ENCODE peak calls at places on chromosomes 7 and 10, in seven cellular contexts. One of them, this sample, is unnamed.

GRCh38 chr7:2873686-2874551 is 29.8 kb upstream of the GNA12 start:
- DNase-seq in gastrocnemius medialis: no peak
- DNase-seq in HFF-Myc: peak; percentile 91
- DNase-seq in transverse colon: no peak
- DNase-seq in PC-3: peak; percentile 94
- DNase-seq in activated CD8-positive, alpha-beta T cell treated with anti-CD3 and anti-CD28 coated beads for 36 hours: peak; percentile 21
- DNase-seq in body of pancreas: no peak
- DNase-seq in this sample: peak; percentile 51

GRCh38 chr7:87627634-87627994 is 584 bp upstream of the RUNDC3B start:
- DNase-seq in gastrocnemius medialis: no peak
- DNase-seq in HFF-Myc: no peak
- DNase-seq in transverse colon: peak; percentile 18
- DNase-seq in PC-3: no peak
- DNase-seq in activated CD8-positive, alpha-beta T cell treated with anti-CD3 and anti-CD28 coated beads for 36 hours: no peak
- DNase-seq in body of pancreas: no peak
- DNase-seq in this sample: peak; percentile 14

GRCh38 chr10:19256331-19256730 is 207.7 kb downstream of the MALRD1 start:
- DNase-seq in gastrocnemius medialis: no peak
- DNase-seq in HFF-Myc: no peak
- DNase-seq in transverse colon: no peak
- DNase-seq in PC-3: no peak
- DNase-seq in activated CD8-positive, alpha-beta T cell treated with anti-CD3 and anti-CD28 coated beads for 36 hours: no peak
- DNase-seq in body of pancreas: no peak
- DNase-seq in this sample: no peak

GRCh38 chr7:44087914-44088838 is 5.8 kb upstream of the POLM start:
- DNase-seq in gastrocnemius medialis: no peak
- DNase-seq in HFF-Myc: peak; percentile 83
- DNase-seq in transverse colon: no peak
- DNase-seq in PC-3: peak; percentile 52
- DNase-seq in activated CD8-positive, alpha-beta T cell treated with anti-CD3 and anti-CD28 coated beads for 36 hours: no peak
- DNase-seq in body of pancreas: no peak
- DNase-seq in this sample: no peak

GRCh38 chr7:38186593-38187314 is 8.7 kb downstream of the STARD3NL start:
- DNase-seq in gastrocnemius medialis: no peak
- DNase-seq in HFF-Myc: no peak
- DNase-seq in transverse colon: no peak
- DNase-seq in PC-3: no peak
- DNase-seq in activated CD8-positive, alpha-beta T cell treated with anti-CD3 and anti-CD28 coated beads for 36 hours: no peak
- DNase-seq in body of pancreas: no peak
- DNase-seq in this sample: no peak

GRCh38 chr7:29091121-29091601 is 55.2 kb downstream of the CPVL start:
- DNase-seq in gastrocnemius medialis: no peak
- DNase-seq in HFF-Myc: no peak
- DNase-seq in transverse colon: no peak
- DNase-seq in PC-3: no peak
- DNase-seq in activated CD8-positive, alpha-beta T cell treated with anti-CD3 and anti-CD28 coated beads for 36 hours: peak; percentile 6
- DNase-seq in body of pancreas: no peak
- DNase-seq in this sample: no peak

GRCh38 chr7:69364814-69365587 is 233.3 kb upstream of the AUTS2 start:
- DNase-seq in gastrocnemius medialis: no peak
- DNase-seq in HFF-Myc: no peak
- DNase-seq in transverse colon: no peak
- DNase-seq in PC-3: no peak
- DNase-seq in activated CD8-positive, alpha-beta T cell treated with anti-CD3 and anti-CD28 coated beads for 36 hours: no peak
- DNase-seq in body of pancreas: no peak
- DNase-seq in this sample: no peak

GRCh38 chr7:45258533-45259226 is 101.1 kb downstream of the RAMP3 start:
- DNase-seq in gastrocnemius medialis: no peak
- DNase-seq in HFF-Myc: no peak
- DNase-seq in transverse colon: no peak
- DNase-seq in PC-3: no peak
- DNase-seq in activated CD8-positive, alpha-beta T cell treated with anti-CD3 and anti-CD28 coated beads for 36 hours: no peak
- DNase-seq in body of pancreas: no peak
- DNase-seq in this sample: no peak

GRCh38 chr10:128577958-128578750 is 451.9 kb upstream of the MKI67 start:
- DNase-seq in gastrocnemius medialis: no peak
- DNase-seq in HFF-Myc: no peak
- DNase-seq in transverse colon: no peak
- DNase-seq in PC-3: no peak
- DNase-seq in activated CD8-positive, alpha-beta T cell treated with anti-CD3 and anti-CD28 coated beads for 36 hours: no peak
- DNase-seq in body of pancreas: no peak
- DNase-seq in this sample: no peak

GRCh38 chr10:2760736-2761135 is 306.6 kb upstream of the PFKP start:
- DNase-seq in gastrocnemius medialis: no peak
- DNase-seq in HFF-Myc: no peak
- DNase-seq in transverse colon: no peak
- DNase-seq in PC-3: no peak
- DNase-seq in activated CD8-positive, alpha-beta T cell treated with anti-CD3 and anti-CD28 coated beads for 36 hours: no peak
- DNase-seq in body of pancreas: no peak
- DNase-seq in this sample: no peak

GRCh38 chr7:7761340-7761973 is 43.0 kb upstream of the RPA3 start:
- DNase-seq in gastrocnemius medialis: no peak
- DNase-seq in HFF-Myc: peak; percentile 35
- DNase-seq in transverse colon: no peak
- DNase-seq in PC-3: peak; percentile 73
- DNase-seq in activated CD8-positive, alpha-beta T cell treated with anti-CD3 and anti-CD28 coated beads for 36 hours: no peak
- DNase-seq in body of pancreas: no peak
- DNase-seq in this sample: no peak

GRCh38 chr10:128173383-128173782 is 47.2 kb upstream of the MKI67 start:
- DNase-seq in gastrocnemius medialis: no peak
- DNase-seq in HFF-Myc: no peak
- DNase-seq in transverse colon: no peak
- DNase-seq in PC-3: peak; percentile 48
- DNase-seq in activated CD8-positive, alpha-beta T cell treated with anti-CD3 and anti-CD28 coated beads for 36 hours: no peak
- DNase-seq in body of pancreas: no peak
- DNase-seq in this sample: peak; percentile 11

GRCh38 chr7:48759431-48760080 is 164.8 kb upstream of the CDC14C start:
- DNase-seq in gastrocnemius medialis: no peak
- DNase-seq in HFF-Myc: no peak
- DNase-seq in transverse colon: no peak
- DNase-seq in PC-3: no peak
- DNase-seq in activated CD8-positive, alpha-beta T cell treated with anti-CD3 and anti-CD28 coated beads for 36 hours: no peak
- DNase-seq in body of pancreas: no peak
- DNase-seq in this sample: no peak

GRCh38 chr10:22230331-22230833 is 12.6 kb upstream of the EBLN1 start:
- DNase-seq in gastrocnemius medialis: no peak
- DNase-seq in HFF-Myc: peak; percentile 31
- DNase-seq in transverse colon: no peak
- DNase-seq in PC-3: peak; percentile 73
- DNase-seq in activated CD8-positive, alpha-beta T cell treated with anti-CD3 and anti-CD28 coated beads for 36 hours: peak; percentile 62
- DNase-seq in body of pancreas: no peak
- DNase-seq in this sample: peak; percentile 11

GRCh38 chr10:18980084-18980629 is 68.4 kb upstream of the MALRD1 start:
- DNase-seq in gastrocnemius medialis: no peak
- DNase-seq in HFF-Myc: no peak
- DNase-seq in transverse colon: no peak
- DNase-seq in PC-3: no peak
- DNase-seq in activated CD8-positive, alpha-beta T cell treated with anti-CD3 and anti-CD28 coated beads for 36 hours: no peak
- DNase-seq in body of pancreas: no peak
- DNase-seq in this sample: no peak

GRCh38 chr10:114868801-114869200 is 47.2 kb downstream of the FHIP2A start:
- DNase-seq in gastrocnemius medialis: no peak
- DNase-seq in HFF-Myc: no peak
- DNase-seq in transverse colon: no peak
- DNase-seq in PC-3: peak; percentile 53
- DNase-seq in activated CD8-positive, alpha-beta T cell treated with anti-CD3 and anti-CD28 coated beads for 36 hours: no peak
- DNase-seq in body of pancreas: no peak
- DNase-seq in this sample: no peak

GRCh38 chr7:151117565-151117964 is 31.3 kb downstream of the AGAP3 start:
- DNase-seq in gastrocnemius medialis: no peak
- DNase-seq in HFF-Myc: no peak
- DNase-seq in transverse colon: no peak
- DNase-seq in PC-3: no peak
- DNase-seq in activated CD8-positive, alpha-beta T cell treated with anti-CD3 and anti-CD28 coated beads for 36 hours: peak; percentile 46
- DNase-seq in body of pancreas: no peak
- DNase-seq in this sample: no peak

GRCh38 chr7:25950488-25951413 is 201.2 kb upstream of the NFE2L3 start:
- DNase-seq in gastrocnemius medialis: peak; percentile 82
- DNase-seq in HFF-Myc: no peak
- DNase-seq in transverse colon: peak; percentile 96
- DNase-seq in PC-3: peak; percentile 67
- DNase-seq in activated CD8-positive, alpha-beta T cell treated with anti-CD3 and anti-CD28 coated beads for 36 hours: peak; percentile 88
- DNase-seq in body of pancreas: peak; percentile 98
- DNase-seq in this sample: peak; percentile 96

GRCh38 chr10:74460812-74461211 is 309.8 kb downstream of the ADK start:
- DNase-seq in gastrocnemius medialis: no peak
- DNase-seq in HFF-Myc: no peak
- DNase-seq in transverse colon: no peak
- DNase-seq in PC-3: no peak
- DNase-seq in activated CD8-positive, alpha-beta T cell treated with anti-CD3 and anti-CD28 coated beads for 36 hours: no peak
- DNase-seq in body of pancreas: no peak
- DNase-seq in this sample: no peak

GRCh38 chr7:10888861-10889260 is 84.8 kb upstream of the PHF14 start:
- DNase-seq in gastrocnemius medialis: no peak
- DNase-seq in HFF-Myc: no peak
- DNase-seq in transverse colon: no peak
- DNase-seq in PC-3: no peak
- DNase-seq in activated CD8-positive, alpha-beta T cell treated with anti-CD3 and anti-CD28 coated beads for 36 hours: peak; percentile 7
- DNase-seq in body of pancreas: no peak
- DNase-seq in this sample: no peak

GRCh38 chr7:99499713-99500636 is at the start of gene ZNF394:
- DNase-seq in gastrocnemius medialis: peak; percentile 87
- DNase-seq in HFF-Myc: peak; percentile 74
- DNase-seq in transverse colon: peak; percentile 94
- DNase-seq in PC-3: peak; percentile 89
- DNase-seq in activated CD8-positive, alpha-beta T cell treated with anti-CD3 and anti-CD28 coated beads for 36 hours: peak; percentile 95
- DNase-seq in body of pancreas: peak; percentile 86
- DNase-seq in this sample: peak; percentile 86

GRCh38 chr10:27407271-27407670 is 96.8 kb upstream of the RAB18 start:
- DNase-seq in gastrocnemius medialis: no peak
- DNase-seq in HFF-Myc: no peak
- DNase-seq in transverse colon: no peak
- DNase-seq in PC-3: no peak
- DNase-seq in activated CD8-positive, alpha-beta T cell treated with anti-CD3 and anti-CD28 coated beads for 36 hours: no peak
- DNase-seq in body of pancreas: no peak
- DNase-seq in this sample: no peak

GRCh38 chr10:53422223-53422888 is 649.8 kb upstream of the MBL2 start:
- DNase-seq in gastrocnemius medialis: no peak
- DNase-seq in HFF-Myc: no peak
- DNase-seq in transverse colon: no peak
- DNase-seq in PC-3: no peak
- DNase-seq in activated CD8-positive, alpha-beta T cell treated with anti-CD3 and anti-CD28 coated beads for 36 hours: no peak
- DNase-seq in body of pancreas: no peak
- DNase-seq in this sample: no peak

GRCh38 chr7:106752345-106752744 is 91.4 kb upstream of the CCDC71L start:
- DNase-seq in gastrocnemius medialis: no peak
- DNase-seq in HFF-Myc: no peak
- DNase-seq in transverse colon: peak; percentile 23
- DNase-seq in PC-3: no peak
- DNase-seq in activated CD8-positive, alpha-beta T cell treated with anti-CD3 and anti-CD28 coated beads for 36 hours: no peak
- DNase-seq in body of pancreas: no peak
- DNase-seq in this sample: no peak

GRCh38 chr7:151413241-151413640 is 3.4 kb upstream of the WDR86 start:
- DNase-seq in gastrocnemius medialis: no peak
- DNase-seq in HFF-Myc: no peak
- DNase-seq in transverse colon: no peak
- DNase-seq in PC-3: no peak
- DNase-seq in activated CD8-positive, alpha-beta T cell treated with anti-CD3 and anti-CD28 coated beads for 36 hours: no peak
- DNase-seq in body of pancreas: no peak
- DNase-seq in this sample: no peak

GRCh38 chr10:125283831-125284614 is 123.7 kb upstream of the CTBP2 start:
- DNase-seq in gastrocnemius medialis: no peak
- DNase-seq in HFF-Myc: no peak
- DNase-seq in transverse colon: no peak
- DNase-seq in PC-3: no peak
- DNase-seq in activated CD8-positive, alpha-beta T cell treated with anti-CD3 and anti-CD28 coated beads for 36 hours: no peak
- DNase-seq in body of pancreas: no peak
- DNase-seq in this sample: no peak

GRCh38 chr10:30581779-30582380 is 47.7 kb downstream of the LYZL2 start:
- DNase-seq in gastrocnemius medialis: no peak
- DNase-seq in HFF-Myc: peak; percentile 33
- DNase-seq in transverse colon: peak; percentile 19
- DNase-seq in PC-3: peak; percentile 54
- DNase-seq in activated CD8-positive, alpha-beta T cell treated with anti-CD3 and anti-CD28 coated beads for 36 hours: peak; percentile 37
- DNase-seq in body of pancreas: peak; percentile 23
- DNase-seq in this sample: peak; percentile 68

GRCh38 chr10:61400524-61400923 is 52.7 kb downstream of the TMEM26 start:
- DNase-seq in gastrocnemius medialis: no peak
- DNase-seq in HFF-Myc: no peak
- DNase-seq in transverse colon: no peak
- DNase-seq in PC-3: peak; percentile 43
- DNase-seq in activated CD8-positive, alpha-beta T cell treated with anti-CD3 and anti-CD28 coated beads for 36 hours: no peak
- DNase-seq in body of pancreas: no peak
- DNase-seq in this sample: no peak
- TF ChIP-seq CTCF in gastrocnemius medialis: no peak
- TF ChIP-seq CTCF in HFF-Myc: no peak
- TF ChIP-seq CTCF in transverse colon: no peak
- TF ChIP-seq CTCF in PC-3: peak; percentile 63
- TF ChIP-seq CTCF in activated CD8-positive, alpha-beta T cell treated with anti-CD3 and anti-CD28 coated beads for 36 hours: no peak
- TF ChIP-seq CTCF in body of pancreas: no peak
- TF ChIP-seq CTCF in this sample: no peak

GRCh38 chr7:113936982-113937381 is 18.2 kb upstream of the PPP1R3A start:
- DNase-seq in gastrocnemius medialis: no peak
- DNase-seq in HFF-Myc: no peak
- DNase-seq in transverse colon: no peak
- DNase-seq in PC-3: no peak
- DNase-seq in activated CD8-positive, alpha-beta T cell treated with anti-CD3 and anti-CD28 coated beads for 36 hours: no peak
- DNase-seq in body of pancreas: no peak
- DNase-seq in this sample: no peak

GRCh38 chr7:113936535-113936934 is 17.7 kb upstream of the PPP1R3A start:
- DNase-seq in gastrocnemius medialis: no peak
- DNase-seq in HFF-Myc: no peak
- DNase-seq in transverse colon: no peak
- DNase-seq in PC-3: no peak
- DNase-seq in activated CD8-positive, alpha-beta T cell treated with anti-CD3 and anti-CD28 coated beads for 36 hours: no peak
- DNase-seq in body of pancreas: no peak
- DNase-seq in this sample: no peak
- TF ChIP-seq CTCF in gastrocnemius medialis: no peak
- TF ChIP-seq CTCF in HFF-Myc: no peak
- TF ChIP-seq CTCF in transverse colon: no peak
- TF ChIP-seq CTCF in PC-3: no peak
- TF ChIP-seq CTCF in activated CD8-positive, alpha-beta T cell treated with anti-CD3 and anti-CD28 coated beads for 36 hours: no peak
- TF ChIP-seq CTCF in body of pancreas: no peak
- TF ChIP-seq CTCF in this sample: no peak

GRCh38 chr10:83212632-83213349 is 926.5 kb upstream of the GHITM start:
- DNase-seq in gastrocnemius medialis: no peak
- DNase-seq in HFF-Myc: peak; percentile 1
- DNase-seq in transverse colon: no peak
- DNase-seq in PC-3: peak; percentile 9
- DNase-seq in activated CD8-positive, alpha-beta T cell treated with anti-CD3 and anti-CD28 coated beads for 36 hours: no peak
- DNase-seq in body of pancreas: no peak
- DNase-seq in this sample: no peak
- TF ChIP-seq CTCF in gastrocnemius medialis: no peak
- TF ChIP-seq CTCF in HFF-Myc: no peak
- TF ChIP-seq CTCF in transverse colon: no peak
- TF ChIP-seq CTCF in PC-3: no peak
- TF ChIP-seq CTCF in activated CD8-positive, alpha-beta T cell treated with anti-CD3 and anti-CD28 coated beads for 36 hours: no peak
- TF ChIP-seq CTCF in body of pancreas: no peak
- TF ChIP-seq CTCF in this sample: no peak

DNA sequence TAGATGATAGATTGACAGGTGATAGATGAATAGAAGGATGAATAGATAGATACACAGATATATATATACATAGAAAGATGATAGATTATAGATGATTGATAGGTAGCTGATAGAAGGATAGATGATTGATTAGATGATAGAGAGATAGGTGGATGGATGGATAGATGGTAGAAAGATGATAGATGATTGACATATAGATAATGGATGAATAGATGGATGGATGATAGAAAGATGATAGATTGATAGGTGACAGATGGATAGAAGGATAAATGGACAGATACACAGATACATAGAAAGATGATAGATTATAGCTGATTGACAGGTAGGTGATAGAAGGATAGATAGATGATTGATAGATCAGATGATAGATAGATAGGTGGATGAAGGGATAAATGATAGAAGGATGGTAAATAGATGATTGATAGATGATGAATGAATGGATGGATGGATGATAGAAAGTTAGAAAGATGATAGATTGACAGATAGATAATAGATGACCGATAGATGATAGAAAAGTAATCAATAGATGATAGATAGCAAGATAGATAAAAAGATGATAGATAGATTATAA is 80.6 kb downstream of the MICALL2 start:
- DNase-seq in gastrocnemius medialis: no peak
- DNase-seq in HFF-Myc: no peak
- DNase-seq in transverse colon: no peak
- DNase-seq in PC-3: no peak
- DNase-seq in activated CD8-positive, alpha-beta T cell treated with anti-CD3 and anti-CD28 coated beads for 36 hours: no peak
- DNase-seq in body of pancreas: no peak
- DNase-seq in this sample: no peak
- TF ChIP-seq CTCF in gastrocnemius medialis: no peak
- TF ChIP-seq CTCF in HFF-Myc: no peak
- TF ChIP-seq CTCF in transverse colon: no peak
- TF ChIP-seq CTCF in PC-3: no peak
- TF ChIP-seq CTCF in activated CD8-positive, alpha-beta T cell treated with anti-CD3 and anti-CD28 coated beads for 36 hours: no peak
- TF ChIP-seq CTCF in body of pancreas: no peak
- TF ChIP-seq CTCF in this sample: no peak